ENCODE peak calls at places on chromosomes 2 and 18, in ten cellular contexts. A, O, D, Q, N, F, S, K, Z and P are unnamed samples.

GRCh38 chr2:66506265-66506664 is 71.3 kb downstream of the MEIS1 start:
- DNase-seq in A (no peak), O (no peak), D (no peak), Q (no peak), N (no peak), F (no peak), S (no peak), K (no peak), Z (no peak), P (no peak)

GRCh38 chr2:68295523-68295922 is 24.2 kb downstream of the CNRIP1 start:
- DNase-seq in A (no peak), O (no peak), D (peak; percentile 9), Q (no peak), N (no peak), F (no peak), S (no peak), K (no peak), Z (no peak), P (no peak)

GRCh38 chr2:160275646-160276045 is 75.6 kb upstream of the ITGB6 start:
- DNase-seq in A (no peak), O (no peak), D (no peak), Q (no peak), N (no peak), F (no peak), S (no peak), K (no peak), Z (no peak), P (no peak)

GRCh38 chr2:197116306-197116879 is 189.9 kb upstream of the PGAP1 start:
- DNase-seq in A (no peak), O (no peak), D (no peak), Q (no peak), N (no peak), F (no peak), S (no peak), K (no peak), Z (no peak), P (no peak)

GRCh38 chr18:2070636-2071035 is 500.7 kb downstream of the METTL4 start:
- DNase-seq in A (no peak), O (no peak), D (no peak), Q (no peak), N (no peak), F (no peak), S (no peak), K (no peak), Z (no peak), P (no peak)

GRCh38 chr2:167059173-167059572 is 170.9 kb downstream of the XIRP2 start:
- DNase-seq in A (no peak), O (no peak), D (no peak), Q (no peak), N (no peak), F (no peak), S (no peak), K (no peak), Z (no peak), P (no peak)

GRCh38 chr2:112494839-112495238 is 12.9 kb downstream of the TTL start:
- DNase-seq in A (no peak), O (no peak), D (peak; percentile 26), Q (no peak), N (no peak), F (no peak), S (no peak), K (no peak), Z (no peak), P (no peak)

GRCh38 chr2:235217814-235218213 is 266.0 kb downstream of the SH3BP4 start:
- DNase-seq in A (peak; percentile 9), O (no peak), D (no peak), Q (no peak), N (no peak), F (no peak), S (no peak), K (no peak), Z (no peak), P (no peak)

GRCh38 chr2:117618607-117619006 is 195.9 kb upstream of the DDX18 start:
- DNase-seq in A (no peak), O (no peak), D (no peak), Q (no peak), N (no peak), F (no peak), S (no peak), K (no peak), Z (no peak), P (no peak)

GRCh38 chr18:5158587-5158986 is 38.5 kb downstream of the AKAIN1 start:
- DNase-seq in A (no peak), O (no peak), D (no peak), Q (no peak), N (no peak), F (no peak), S (no peak), K (no peak), Z (no peak), P (no peak)

GRCh38 chr2:94923196-94923595 is 52.0 kb downstream of the TEKT4 start:
- DNase-seq in A (no peak), O (peak; percentile 77), D (no peak), Q (no peak), N (no peak), F (no peak), S (no peak), K (no peak), Z (no peak), P (no peak)

GRCh38 chr2:27711804-27712203 is 48.1 kb downstream of the SLC4A1AP start:
- DNase-seq in A (no peak), O (no peak), D (no peak), Q (no peak), N (no peak), F (no peak), S (no peak), K (no peak), Z (no peak), P (no peak)

GRCh38 chr2:204652063-204652462 is 106.8 kb downstream of the PARD3B start:
- DNase-seq in A (no peak), O (no peak), D (no peak), Q (no peak), N (no peak), F (no peak), S (no peak), K (no peak), Z (no peak), P (no peak)

GRCh38 chr2:201182650-201183372 is at the start of gene CASP10:
- DNase-seq in A (peak; percentile 52), O (peak; percentile 64), D (peak; percentile 95), Q (no peak), N (no peak), F (no peak), S (peak; percentile 37), K (peak; percentile 20), Z (no peak), P (no peak)

GRCh38 chr18:9804517-9805104 is 81.2 kb upstream of the TXNDC2 start:
- DNase-seq in A (no peak), O (peak; percentile 34), D (no peak), Q (no peak), N (no peak), F (no peak), S (no peak), K (no peak), Z (no peak), P (no peak)

GRCh38 chr18:39701839-39702238 is 2136.2 kb upstream of the CELF4 start:
- DNase-seq in A (peak; percentile 47), O (peak; percentile 36), D (peak; percentile 62), Q (no peak), N (no peak), F (no peak), S (no peak), K (no peak), Z (no peak), P (no peak)

DNA sequence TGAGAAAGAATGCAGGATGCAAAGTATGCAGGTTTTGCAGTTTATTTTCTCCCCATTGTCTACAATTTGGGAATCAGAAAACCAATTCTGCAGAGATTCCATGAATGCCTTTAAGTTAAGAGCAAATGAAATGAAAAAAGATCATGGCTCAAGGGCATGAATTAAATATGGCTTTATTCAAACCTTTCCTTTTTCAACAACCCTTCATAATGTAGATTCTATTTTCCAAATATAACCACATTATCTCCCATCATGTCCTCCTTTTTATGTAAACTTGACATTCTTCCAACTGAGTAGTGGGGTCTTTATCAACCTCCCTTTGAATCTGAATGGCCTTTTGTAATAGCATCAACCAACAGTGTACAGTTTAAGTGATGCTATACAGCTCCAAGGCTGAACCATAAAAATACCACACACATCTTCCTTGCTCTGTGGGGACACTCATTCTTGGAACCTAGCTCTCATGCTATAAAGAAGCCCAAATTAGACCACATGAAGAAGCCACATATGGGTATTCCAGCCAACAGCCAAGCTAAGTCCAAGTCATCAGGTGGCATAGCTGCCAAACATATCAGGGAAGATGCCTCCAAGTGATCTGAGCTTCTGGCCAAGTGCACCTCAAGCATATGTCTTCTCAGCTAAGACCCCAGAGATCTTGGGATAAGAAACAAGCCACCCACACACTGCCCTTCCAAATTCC is 49.7 kb downstream of the PIAS2 start:
- DNase-seq in A (no peak), O (no peak), D (no peak), Q (no peak), N (no peak), F (no peak), S (no peak), K (no peak), Z (no peak), P (no peak)
- H3K27ac ChIP-seq in A (no peak overlapping the region), O (no peak overlapping the region), D (no peak overlapping the region), Q (no peak overlapping the region), N (no peak overlapping the region), F (no peak overlapping the region), S (no peak overlapping the region), K (peak overlapping the region; percentile 84), Z (no peak overlapping the region), P (no peak overlapping the region)

GRCh38 chr18:63298393-63299015 is 21.1 kb downstream of the BCL2 start:
- DNase-seq in A (no peak), O (no peak), D (peak; percentile 36), Q (no peak), N (no peak), F (no peak), S (no peak), K (no peak), Z (no peak), P (no peak)
- H3K4me1 ChIP-seq in A (peaks cover 13% of the 10 kb centered on the region), O (no peaks in the 10 kb centered on the region), D (peaks cover 3% of the 10 kb centered on the region), Q (peaks cover 22% of the 10 kb centered on the region), N (peaks cover 55% of the 10 kb centered on the region), F (peaks cover 8% of the 10 kb centered on the region), S (peaks cover 2% of the 10 kb centered on the region), K (no peaks in the 10 kb centered on the region), Z (peaks cover 10% of the 10 kb centered on the region), P (peaks cover 3% of the 10 kb centered on the region)

DNA sequence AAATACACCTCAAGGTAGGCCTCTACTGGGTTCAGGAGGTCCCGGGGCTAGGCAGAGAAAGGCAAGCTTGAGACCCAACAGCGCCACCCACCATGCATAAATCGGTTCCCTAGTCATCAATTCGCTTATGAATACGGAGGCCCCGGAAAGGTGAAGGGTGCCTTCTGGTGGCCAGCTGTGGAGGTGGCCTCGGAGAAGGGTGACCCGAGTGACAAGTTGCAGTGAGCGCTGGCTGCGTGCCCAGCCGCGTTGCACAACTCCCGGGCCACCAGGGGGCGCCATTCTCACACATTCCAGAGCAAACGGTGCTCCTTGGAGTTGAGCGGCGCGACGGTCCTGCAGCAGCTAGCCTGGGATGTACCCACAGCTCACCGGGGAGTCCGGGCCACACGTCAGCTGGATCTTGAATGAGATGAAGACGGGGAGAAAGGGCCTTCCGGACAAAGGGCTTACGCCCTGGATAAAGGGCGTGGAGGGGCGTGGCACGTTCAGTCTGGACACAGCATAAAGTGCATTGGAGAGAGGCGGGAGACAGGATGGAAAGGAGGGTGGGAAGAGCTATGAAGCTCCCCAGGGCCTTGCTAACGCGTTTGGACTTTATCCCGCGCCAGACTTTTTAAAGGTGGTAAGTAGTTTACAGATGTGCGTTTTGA is 20.4 kb downstream of the TMSB10 start:
- DNase-seq in A (peak; percentile 84), O (peak; percentile 98), D (peak; percentile 87), Q (peak; percentile 98), N (peak; percentile 95), F (peak; percentile 90), S (peak; percentile 99), K (peak; percentile 95), Z (peak; percentile 95), P (peak; percentile 96)
- H3K27ac ChIP-seq in A (no peak overlapping the region), O (peak overlapping the region; percentile 80), D (no peak overlapping the region), Q (peak overlapping the region; percentile 15), N (no peak overlapping the region), F (peak overlapping the region; percentile 28), S (no peak overlapping the region), K (no peak overlapping the region), Z (no peak overlapping the region), P (peak overlapping the region; percentile 84)

GRCh38 chr2:41922177-41922576 is 125.6 kb upstream of the PKDCC start:
- DNase-seq in A (peak; percentile 49), O (no peak), D (no peak), Q (no peak), N (no peak), F (no peak), S (no peak), K (no peak), Z (no peak), P (no peak)
- H3K4me1 ChIP-seq in A (peaks cover 9% of the 10 kb centered on the region), O (peaks cover 6% of the 10 kb centered on the region), D (no peaks in the 10 kb centered on the region), Q (no peaks in the 10 kb centered on the region), N (peaks cover 47% of the 10 kb centered on the region), F (no peaks in the 10 kb centered on the region), S (no peaks in the 10 kb centered on the region), K (peaks cover 8% of the 10 kb centered on the region), Z (no peaks in the 10 kb centered on the region), P (peaks cover 9% of the 10 kb centered on the region)